ENCODE peak calls at places on chromosome 21, in nine cellular contexts. S is NCI-H1436; B is NCI-H1105; E is Calu3; A is stimulated activated CD4-positive, alpha-beta T cell treated with anti-CD3 and anti-CD28 coated beads, TNF-alpha, amount 100 ng/mL, for 48 hours; C is mesothelial cell of epicardium; W is renal cortical epithelial cell; H is amniotic stem cell; D is NCI-H345. F is an unnamed sample.
A peak's percentile ranks its signal among the peaks of the same experiment; 100 is the strongest.

GRCh38 chr21:32779983-32780382 is 8.4 kb upstream of the PAXBP1 start:
- DNase-seq in E (no peak), D (no peak), A (no peak), H (no peak), W (no peak), C (no peak), B (no peak), S (no peak), F (no peak)

GRCh38 chr21:34640858-34641257 is 25.9 kb upstream of the RCAN1 start:
- DNase-seq in W (peak; percentile 40), S (no peak), D (no peak), E (no peak), B (no peak), A (no peak), C (no peak), H (peak; percentile 34), F (no peak)

GRCh38 chr21:41888749-41889376 is 9.7 kb upstream of the PRDM15 start:
- DNase-seq in B (no peak), C (no peak), A (no peak), E (no peak), W (no peak), S (no peak), H (no peak), D (no peak), F (no peak)

GRCh38 chr21:26945916-26946315 is 21.0 kb downstream of the ADAMTS5 start:
- DNase-seq in A (no peak), B (no peak), S (no peak), H (no peak), E (no peak), C (no peak), D (no peak), W (no peak), F (peak; percentile 66)

GRCh38 chr21:39461419-39461818 is 9.6 kb downstream of the SH3BGR start:
- DNase-seq in H (no peak), B (no peak), S (no peak), W (no peak), C (no peak), A (no peak), E (no peak), D (no peak), F (no peak)

GRCh38 chr21:15638856-15639549 is 90.8 kb upstream of the USP25 start:
- DNase-seq in H (no peak), E (no peak), D (no peak), A (no peak), W (peak; percentile 85), S (no peak), B (no peak), C (no peak), F (no peak)

GRCh38 chr21:43209575-43210453 is 41.0 kb downstream of the CRYAA start:
- DNase-seq in H (no peak), E (peak; percentile 28), S (no peak), C (no peak), A (no peak), B (no peak), W (no peak), D (no peak), F (peak; percentile 75)

GRCh38 chr21:33897739-33898138 is 17.9 kb downstream of the ATP5PO start:
- DNase-seq in B (no peak), S (no peak), D (no peak), E (no peak), H (no peak), C (no peak), A (no peak), W (no peak), F (no peak)

GRCh38 chr21:29938968-29939858 is 583 bp downstream of the GRIK1 start:
- DNase-seq in A (no peak), B (no peak), W (no peak), E (no peak), D (no peak), C (peak; percentile 28), H (no peak), S (no peak), F (peak; percentile 63)

GRCh38 chr21:21688877-21689276 is 690.7 kb downstream of the NCAM2 start:
- DNase-seq in S (no peak), C (no peak), E (no peak), H (no peak), D (peak; percentile 9), A (no peak), B (peak; percentile 1), W (no peak), F (peak; percentile 39)

GRCh38 chr21:36694593-36695282 is 4.2 kb upstream of the SIM2 start:
- DNase-seq in H (no peak), C (no peak), E (no peak), W (no peak), B (no peak), S (no peak), D (no peak), A (no peak), F (no peak)

GRCh38 chr21:42845296-42845965 is 33.9 kb downstream of the WDR4 start:
- DNase-seq in A (no peak), B (no peak), S (no peak), H (no peak), D (no peak), E (no peak), W (no peak), C (no peak), F (peak; percentile 77)

GRCh38 chr21:44297525-44298290 is 2.1 kb upstream of the PFKL start:
- DNase-seq in B (peak; percentile 61), S (peak; percentile 78), C (peak; percentile 69), E (peak; percentile 80), A (peak; percentile 75), H (peak; percentile 74), W (peak; percentile 66), D (peak; percentile 89), F (peak; percentile 95)

GRCh38 chr21:16037386-16037785 is 307.6 kb downstream of the USP25 start:
- DNase-seq in A (no peak), B (no peak), S (no peak), C (no peak), W (peak; percentile 62), E (no peak), D (no peak), H (no peak), F (no peak)

GRCh38 chr21:35189077-35189863 is 140.2 kb upstream of the RUNX1 start:
- DNase-seq in W (peak; percentile 27), A (no peak), C (peak; percentile 34), E (no peak), H (peak; percentile 51), S (no peak), D (no peak), B (no peak), F (no peak)

GRCh38 chr21:28923439-28923975 is 69.2 kb downstream of the LTN1 start:
- DNase-seq in D (no peak), H (no peak), W (no peak), C (no peak), S (no peak), A (no peak), E (no peak), B (no peak), F (no peak)

GRCh38 chr21:39021475-39021832 is 161.8 kb downstream of the PSMG1 start:
- DNase-seq in A (no peak), W (no peak), S (no peak), E (no peak), C (no peak), B (no peak), D (no peak), H (no peak), F (no peak)

GRCh38 chr21:33109574-33110339 is 39.8 kb downstream of the OLIG1 start:
- DNase-seq in D (peak; percentile 19), S (no peak), E (no peak), A (peak; percentile 12), W (no peak), B (peak; percentile 80), H (no peak), C (no peak), F (no peak)

GRCh38 chr21:44838038-44838895 is 20.4 kb upstream of the SUMO3 start:
- DNase-seq in H (no peak), E (no peak), W (no peak), C (no peak), A (no peak), S (no peak), B (no peak), D (no peak), F (peak; percentile 72)

GRCh38 chr21:33058468-33059318 is 11.2 kb upstream of the OLIG1 start:
- DNase-seq in S (no peak), W (no peak), H (no peak), E (no peak), D (no peak), C (no peak), A (no peak), B (peak; percentile 51), F (no peak)

GRCh38 chr21:25735895-25736597 is 1.3 kb downstream of the GABPA start:
- DNase-seq in H (no peak), B (peak; percentile 4), W (peak; percentile 36), E (no peak), D (no peak), C (no peak), A (no peak), S (no peak), F (no peak)

GRCh38 chr21:14236180-14236579 is 20.2 kb downstream of the RBM11 start:
- DNase-seq in E (no peak), S (no peak), A (no peak), B (no peak), C (no peak), W (no peak), D (no peak), H (no peak), F (no peak)

GRCh38 chr21:38524168-38525153 is 26.2 kb upstream of the ERG start:
- DNase-seq in E (no peak), S (no peak), D (no peak), C (no peak), B (no peak), A (no peak), H (no peak), W (no peak), F (no peak)

GRCh38 chr21:44324854-44325107 is 14.4 kb downstream of the CFAP410 start:
- DNase-seq in S (no peak), B (no peak), W (no peak), D (no peak), C (no peak), E (no peak), H (no peak), A (no peak), F (no peak)

GRCh38 chr21:25371831-25372434 is 235.3 kb downstream of the MRPL39 start:
- DNase-seq in W (no peak), C (no peak), D (no peak), A (no peak), H (no peak), B (no peak), E (no peak), S (no peak), F (no peak)

GRCh38 chr21:36647279-36648093 is 51.4 kb upstream of the SIM2 start:
- DNase-seq in H (no peak), B (no peak), A (no peak), W (peak; percentile 87), D (no peak), E (peak; percentile 35), S (no peak), C (no peak), F (no peak)

GRCh38 chr21:34990842-34991241 is 58.3 kb downstream of the RUNX1 start:
- DNase-seq in C (no peak), S (no peak), W (no peak), B (no peak), H (no peak), A (no peak), D (no peak), E (no peak), F (no peak)

F was measured in kidney.